ENCODE peak calls at places on chromosomes 11 and 22, in seven cellular contexts. O, N, A, G, E, S and L are unnamed samples.

GRCh38 chr22:21764038-21764804 is 28.6 kb upstream of the YPEL1 start:
- DNase-seq in S (no peak), A (no peak), E (no peak), G (no peak), N (no peak), O (no peak), L (no peak)

GRCh38 chr11:62839050-62840015 is at the start of gene WDR74:
- DNase-seq in S (peak), E (peak), N (peak), O (peak), A (peak), G (peak), L (peak)

GRCh38 chr11:119993732-119994131 is 144.2 kb downstream of the TRIM29 start:
- DNase-seq in S (peak), O (peak), E (no peak), A (no peak), N (no peak), G (peak), L (no peak)

GRCh38 chr22:38756631-38757463 is 1.0 kb upstream of the SUN2 start:
- DNase-seq in O (no peak), E (no peak), N (no peak), S (no peak), G (peak), A (no peak), L (no peak)

GRCh38 chr11:93906486-93906885 is 56.1 kb upstream of the VSTM5 start:
- DNase-seq in E (no peak), N (no peak), S (no peak), A (no peak), G (no peak), O (no peak), L (no peak)

GRCh38 chr11:131691558-131692041 is 321.2 kb downstream of the NTM start:
- DNase-seq in G (peak), S (peak), A (no peak), E (no peak), O (peak), N (peak), L (no peak)

GRCh38 chr11:117851091-117851490 is 25.4 kb downstream of the FXYD6 start:
- DNase-seq in G (peak), A (no peak), N (no peak), E (no peak), S (no peak), O (no peak), L (no peak)

GRCh38 chr11:68009391-68010000 is 631 bp upstream of the ALDH3B1 start:
- DNase-seq in E (no peak), N (peak), A (no peak), S (no peak), O (no peak), G (no peak), L (no peak)

GRCh38 chr11:57290288-57290687 is 34.5 kb downstream of the TNKS1BP1 start:
- DNase-seq in E (no peak), S (no peak), A (no peak), O (no peak), G (no peak), N (peak), L (no peak)

GRCh38 chr11:5690736-5691135 is 1.1 kb downstream of the TRIM22 start:
- DNase-seq in E (no peak), S (no peak), O (no peak), A (no peak), N (no peak), G (no peak), L (no peak)

GRCh38 chr11:1536065-1536843 is 35.8 kb downstream of the DUSP8 start:
- DNase-seq in S (peak), O (no peak), E (no peak), G (no peak), N (no peak), A (no peak), L (no peak)

GRCh38 chr22:42747701-42748513 is 27.2 kb upstream of the A4GALT start:
- DNase-seq in N (peak), A (no peak), E (no peak), G (no peak), S (peak), O (no peak), L (no peak)

GRCh38 chr22:30277547-30278344 is 11.1 kb upstream of the OSM start:
- DNase-seq in E (peak), O (no peak), N (peak), A (no peak), G (peak), S (peak), L (no peak)